ENCODE peak calls at places on chromosome 13, in six cellular contexts. P, L, C, H, D and U are unnamed samples.

GRCh38 chr13:79943633-79944032 is 397.3 kb downstream of the SPRY2 start:
- DNase-seq in C (no peak), P (no peak), H (no peak), D (no peak), L (no peak), U (no peak)

GRCh38 chr13:76326343-76326742 is 559.9 kb downstream of the KCTD12 start:
- DNase-seq in C (no peak), D (no peak), P (no peak), L (no peak), H (no peak), U (no peak)

GRCh38 chr13:23709521-23709920 is 139.3 kb downstream of the TNFRSF19 start:
- DNase-seq in L (no peak), H (no peak), D (peak), C (no peak), P (peak), U (no peak)

GRCh38 chr13:41056996-41057711 is 4.2 kb upstream of the WBP4 start:
- DNase-seq in D (no peak), H (no peak), L (no peak), C (no peak), P (no peak), U (no peak)

GRCh38 chr13:43446126-43446525 is 340.6 kb downstream of the ENOX1 start:
- DNase-seq in H (no peak), C (no peak), P (no peak), L (no peak), D (no peak), U (no peak)

GRCh38 chr13:69556540-69557196 is 551.0 kb upstream of the ATXN8OS start:
- DNase-seq in D (no peak), H (no peak), L (no peak), C (no peak), P (no peak), U (no peak)

GRCh38 chr13:110109910-110110309 is 197.0 kb downstream of the COL4A1 start:
- DNase-seq in P (peak), L (no peak), H (peak), C (peak), D (peak), U (peak)

GRCh38 chr13:36526897-36527296 is 94.6 kb downstream of the CCNA1 start:
- DNase-seq in P (no peak), D (no peak), H (no peak), L (no peak), C (no peak), U (no peak)

GRCh38 chr13:32453981-32454380 is 26.1 kb upstream of the N4BP2L1 start:
- DNase-seq in L (no peak), D (no peak), C (no peak), H (no peak), P (no peak), U (no peak)

GRCh38 chr13:109762791-109763190 is 23.6 kb downstream of the IRS2 start:
- DNase-seq in L (no peak), D (no peak), P (no peak), C (no peak), H (no peak), U (no peak)

GRCh38 chr13:109697936-109698335 is 88.4 kb downstream of the IRS2 start:
- DNase-seq in C (no peak), L (no peak), D (no peak), P (no peak), H (no peak), U (no peak)

GRCh38 chr13:105702441-105702840 is 833.0 kb downstream of the EFNB2 start:
- DNase-seq in P (no peak), C (no peak), H (no peak), L (no peak), D (no peak), U (no peak)

GRCh38 chr13:65656740-65657329 is 1573.3 kb downstream of the PCDH9 start:
- DNase-seq in D (no peak), L (no peak), P (no peak), H (no peak), C (no peak), U (no peak)

GRCh38 chr13:101492251-101492910 is 39.9 kb downstream of the ITGBL1 start:
- DNase-seq in H (no peak), L (no peak), P (no peak), D (no peak), C (no peak), U (no peak)

GRCh38 chr13:34627499-34627898 is 314.6 kb upstream of the NBEA start:
- DNase-seq in C (no peak), H (no peak), L (no peak), P (no peak), D (no peak), U (no peak)

GRCh38 chr13:99268822-99269221 is 10.6 kb upstream of the GPR18 start:
- DNase-seq in C (no peak), D (no peak), L (no peak), H (no peak), P (no peak), U (no peak)

GRCh38 chr13:69331245-69331644 is 776.4 kb upstream of the ATXN8OS start:
- DNase-seq in P (no peak), H (no peak), D (no peak), C (no peak), L (no peak), U (no peak)

GRCh38 chr13:47287291-47287751 is 390.5 kb upstream of the HTR2A start:
- DNase-seq in P (no peak), D (no peak), C (no peak), H (no peak), L (no peak), U (no peak)

GRCh38 chr13:108657520-108657919 is 28.1 kb downstream of the MYO16 start:
- DNase-seq in L (no peak), D (no peak), C (no peak), H (no peak), P (no peak), U (no peak)

GRCh38 chr13:98203641-98204326 is 26.7 kb upstream of the RNF113B start:
- DNase-seq in D (no peak), P (no peak), H (no peak), C (no peak), L (no peak), U (no peak)

GRCh38 chr13:43383488-43384165 is 360.2 kb downstream of the DNAJC15 start:
- DNase-seq in C (no peak), D (no peak), L (no peak), H (no peak), P (no peak), U (no peak)

GRCh38 chr13:114068723-114069322 is 63.6 kb downstream of the RASA3 start:
- DNase-seq in H (peak), D (peak), L (no peak), C (peak), P (no peak), U (no peak)

GRCh38 chr13:98025480-98026025 is 72.1 kb downstream of the IPO5 start:
- DNase-seq in H (no peak), D (no peak), C (no peak), L (no peak), P (no peak), U (no peak)

GRCh38 chr13:73000027-73000674 is 58.7 kb upstream of the KLF5 start:
- DNase-seq in H (no peak), L (peak), P (no peak), D (peak), C (no peak), U (no peak)

GRCh38 chr13:48727252-48728011 is 73.7 kb downstream of the CYSLTR2 start:
- DNase-seq in C (no peak), L (no peak), D (no peak), H (peak), P (peak), U (no peak)

GRCh38 chr13:48726711-48727110 is 73.0 kb downstream of the CYSLTR2 start:
- DNase-seq in L (no peak), D (peak), H (peak), C (peak), P (peak), U (no peak)

GRCh38 chr13:48730971-48731658 is 77.4 kb downstream of the CYSLTR2 start:
- DNase-seq in H (no peak), P (no peak), D (no peak), C (no peak), L (peak), U (no peak)

GRCh38 chr13:48728226-48728625 is 74.5 kb downstream of the CYSLTR2 start:
- DNase-seq in D (no peak), C (no peak), L (no peak), P (no peak), H (no peak), U (no peak)

DNA sequence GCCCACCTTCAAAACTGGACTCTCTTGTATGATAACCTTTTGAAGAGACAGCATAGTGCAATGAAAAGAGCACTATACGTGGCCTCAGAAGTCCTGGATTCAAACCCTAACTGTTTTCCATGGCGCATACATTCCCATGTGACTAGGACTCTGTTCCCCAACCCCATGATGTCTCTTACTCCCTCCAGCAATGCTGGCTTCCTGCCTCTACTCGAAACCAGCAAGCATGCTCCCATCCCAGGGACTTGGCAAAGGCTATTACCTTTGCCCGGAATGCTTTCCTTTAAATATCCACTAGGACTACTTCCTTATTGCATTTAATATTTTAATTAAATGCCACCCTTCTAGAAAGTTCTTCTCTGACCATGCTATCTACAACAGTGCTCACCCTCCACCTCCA is 75.1 kb downstream of the CYSLTR2 start:
- DNase-seq in C (no peak), P (no peak), D (no peak), H (no peak), L (no peak), U (no peak)
- H3K27ac ChIP-seq in C (no peak), P (no peak), D (no peak), H (no peak), L (no peak), U (peak)

GRCh38 chr13:50154697-50155096 is 139.5 kb downstream of the KCNRG start:
- DNase-seq in L (no peak), P (no peak), H (no peak), C (no peak), D (no peak), U (no peak)

GRCh38 chr13:50152224-50152623 is 137.0 kb downstream of the KCNRG start:
- DNase-seq in H (no peak), C (no peak), P (no peak), L (peak), D (no peak), U (no peak)

GRCh38 chr13:50153888-50154287 is 138.6 kb downstream of the KCNRG start:
- DNase-seq in L (no peak), H (no peak), D (no peak), C (no peak), P (no peak), U (no peak)

GRCh38 chr13:50153401-50153800 is 138.2 kb downstream of the KCNRG start:
- DNase-seq in H (no peak), C (no peak), P (no peak), L (peak), D (no peak), U (no peak)

GRCh38 chr13:50152655-50153309 is 137.5 kb downstream of the KCNRG start:
- DNase-seq in C (no peak), H (no peak), L (peak), D (no peak), P (no peak), U (no peak)
- H3K4me3 ChIP-seq in C (no peak), H (peak), L (peak), D (no peak), P (no peak), U (peak)

GRCh38 chr13:77521194-77521593 is 14.3 kb upstream of the SCEL start:
- DNase-seq in D (no peak), L (no peak), C (no peak), P (no peak), H (no peak), U (no peak)

GRCh38 chr13:77522444-77522843 is 13.1 kb upstream of the SCEL start:
- DNase-seq in C (no peak), D (no peak), P (no peak), L (no peak), H (no peak), U (no peak)

GRCh38 chr13:77523386-77523785 is 12.1 kb upstream of the SCEL start:
- DNase-seq in C (no peak), D (no peak), P (no peak), H (no peak), L (no peak), U (no peak)

GRCh38 chr13:77521595-77522367 is 13.7 kb upstream of the SCEL start:
- DNase-seq in P (no peak), C (no peak), D (no peak), L (no peak), H (no peak), U (no peak)

DNA sequence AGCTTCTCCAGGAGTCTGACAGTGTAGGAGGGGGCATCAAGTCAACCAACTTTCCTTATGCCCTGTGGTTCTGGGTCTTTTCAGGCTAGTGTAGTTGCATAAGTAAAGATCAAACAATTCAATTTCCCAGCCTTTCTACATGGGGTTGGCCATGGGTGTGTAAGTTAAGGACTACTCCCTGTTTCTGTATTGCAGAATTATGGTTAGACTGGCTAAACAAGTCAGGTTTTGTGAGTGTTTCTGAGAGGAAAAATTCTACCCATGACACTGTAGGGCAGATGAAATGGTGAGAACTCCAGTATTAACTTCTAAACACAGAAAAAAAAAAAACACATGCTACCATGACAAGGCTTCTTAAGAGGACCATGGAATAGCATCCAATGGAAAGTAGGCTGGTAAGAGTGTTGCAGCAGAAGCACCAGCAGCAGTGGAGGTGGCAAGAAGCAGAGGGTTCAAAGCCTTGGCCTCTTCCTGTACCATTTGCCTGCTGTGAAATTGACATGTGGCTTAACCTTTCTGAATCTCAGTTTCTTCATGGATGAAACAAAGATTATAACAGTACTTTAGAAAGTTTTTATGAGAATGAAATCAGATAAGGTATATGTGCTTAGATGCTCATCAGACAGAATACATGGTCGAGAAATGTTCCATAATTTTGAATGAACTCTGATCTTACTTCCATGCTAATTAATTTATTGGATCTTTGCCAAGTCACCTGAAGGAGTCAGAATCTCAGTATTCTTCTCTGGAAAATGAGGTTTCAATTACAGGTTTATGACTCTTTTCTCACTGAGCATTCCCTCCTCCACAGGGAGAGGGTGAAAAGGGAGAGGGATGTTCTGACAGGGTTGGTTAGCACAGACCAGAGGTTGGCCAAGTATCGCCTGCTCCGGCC is 11.4 kb upstream of the SCEL start:
- DNase-seq in L (no peak), P (no peak), D (no peak), H (no peak), C (no peak), U (no peak)
- H3K27ac ChIP-seq in L (no peak), P (no peak), D (no peak), H (no peak), C (no peak), U (no peak)

DNA sequence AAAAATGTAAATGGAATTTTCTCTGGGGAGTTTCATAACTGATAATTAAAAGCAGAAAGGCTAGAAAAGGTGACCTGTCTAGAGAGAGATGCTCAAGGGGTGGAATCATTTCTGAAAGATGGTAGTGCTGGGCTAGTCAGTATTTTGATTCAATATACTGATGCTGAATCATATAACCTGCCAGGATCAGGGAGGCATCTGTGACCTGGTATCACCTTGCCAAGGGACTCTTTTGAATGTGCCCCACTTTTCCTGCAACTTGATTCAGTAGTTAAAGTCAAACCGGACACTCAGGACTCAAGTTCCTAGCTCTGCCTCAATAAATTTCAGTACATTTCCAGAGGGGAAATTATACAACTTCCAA is 15.8 kb downstream of the LCP1 start:
- DNase-seq in L (no peak), C (no peak), D (no peak), P (no peak), H (no peak), U (no peak)
- H3K4me3 ChIP-seq in L (peak), C (no peak), D (no peak), P (no peak), H (no peak), U (no peak)

GRCh38 chr13:26660185-26660584 is 100.4 kb downstream of the GPR12 start:
- DNase-seq in P (no peak), D (no peak), C (no peak), H (no peak), L (no peak), U (no peak)

GRCh38 chr13:26664942-26665341 is 95.6 kb downstream of the GPR12 start:
- DNase-seq in P (no peak), L (no peak), C (no peak), D (no peak), H (no peak), U (no peak)

GRCh38 chr13:26660761-26661160 is 99.8 kb downstream of the GPR12 start:
- DNase-seq in C (no peak), P (no peak), D (no peak), L (no peak), H (no peak), U (no peak)

GRCh38 chr13:26663801-26664200 is 96.8 kb downstream of the GPR12 start:
- DNase-seq in P (no peak), D (no peak), L (no peak), C (no peak), H (no peak), U (no peak)

DNA sequence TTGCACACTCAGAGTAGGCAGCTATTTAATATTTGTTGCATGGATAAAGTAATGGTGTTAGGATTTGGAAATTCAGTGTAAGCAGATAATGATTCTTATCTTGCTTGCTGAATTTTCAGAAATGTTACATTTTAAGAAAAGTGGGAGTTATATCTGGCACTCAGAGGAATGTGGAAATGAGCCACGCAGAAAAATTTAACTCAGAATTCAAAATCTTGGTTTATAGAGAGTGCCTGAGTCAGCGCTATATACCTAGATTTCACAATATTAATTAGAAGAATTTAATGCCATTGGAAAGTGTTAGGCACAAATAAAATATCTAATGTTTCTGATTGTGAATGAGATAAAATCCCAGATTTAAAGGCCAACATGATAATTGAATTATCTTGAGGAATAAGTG is 96.3 kb downstream of the GPR12 start:
- DNase-seq in H (no peak), C (no peak), L (no peak), D (no peak), P (no peak), U (no peak)
- H3K27ac ChIP-seq in H (no peak), C (no peak), L (no peak), D (no peak), P (no peak), U (no peak)

GRCh38 chr13:87107626-87108025 is 563.5 kb upstream of the SLITRK5 start:
- DNase-seq in H (no peak), L (no peak), P (no peak), D (no peak), C (no peak), U (no peak)
- H3K4me3 ChIP-seq in H (no peak), L (no peak), P (no peak), D (no peak), C (no peak), U (no peak)

GRCh38 chr13:111215081-111216047 is 100.3 kb downstream of the ARHGEF7 start:
- DNase-seq in D (no peak), H (no peak), C (no peak), L (no peak), P (no peak), U (no peak)

GRCh38 chr13:111219950-111220349 is 100.5 kb upstream of the TEX29 start:
- DNase-seq in D (no peak), L (no peak), C (no peak), P (no peak), H (no peak), U (no peak)

GRCh38 chr13:111216166-111216960 is 101.3 kb downstream of the ARHGEF7 start:
- DNase-seq in H (no peak), L (peak), C (no peak), P (peak), D (peak), U (no peak)

GRCh38 chr13:111217661-111218060 is 102.6 kb downstream of the ARHGEF7 start:
- DNase-seq in D (no peak), H (no peak), C (peak), P (no peak), L (no peak), U (peak)

GRCh38 chr13:111219306-111219705 is 101.1 kb upstream of the TEX29 start:
- DNase-seq in L (no peak), C (peak), H (no peak), P (peak), D (no peak), U (no peak)
- H3K27ac ChIP-seq in L (no peak), C (no peak), H (peak), P (peak), D (no peak), U (peak)

GRCh38 chr13:62875118-62875640 is 1459.5 kb upstream of the PCDH20 start:
- DNase-seq in H (no peak), L (no peak), D (no peak), C (no peak), P (no peak), U (no peak)
- H3K4me3 ChIP-seq in H (no peak), L (no peak), D (no peak), C (no peak), P (no peak), U (no peak)